ENCODE peak calls at places on chromosomes 6 and 20, in four cellular contexts. One of them, this sample, is unnamed.

GRCh38 chr6:141321486-141322347 is 811.0 kb upstream of the GJE1 start:
- DNase-seq in NCI-H1105: no peak
- DNase-seq in esophagus squamous epithelium: no peak
- DNase-seq in NCI-H2227 treated with DMSO at 0.1 percent for 48 hours: no peak
- DNase-seq in this sample: no peak

GRCh38 chr6:47489995-47490394 is 12.4 kb downstream of the CD2AP start:
- DNase-seq in esophagus squamous epithelium: no peak
- DNase-seq in NCI-H1105: no peak
- DNase-seq in NCI-H2227 treated with DMSO at 0.1 percent for 48 hours: no peak
- DNase-seq in this sample: no peak

GRCh38 chr6:107115695-107116327 is 496 bp upstream of the BEND3 start:
- DNase-seq in NCI-H2227 treated with DMSO at 0.1 percent for 48 hours: peak
- DNase-seq in esophagus squamous epithelium: no peak
- DNase-seq in NCI-H1105: peak
- DNase-seq in this sample: no peak

GRCh38 chr20:31747640-31748039 is 8.6 kb downstream of the TPX2 start:
- DNase-seq in esophagus squamous epithelium: no peak
- DNase-seq in NCI-H2227 treated with DMSO at 0.1 percent for 48 hours: no peak
- DNase-seq in NCI-H1105: no peak
- DNase-seq in this sample: peak

GRCh38 chr6:24961852-24962251 is 26.1 kb upstream of the RIPOR2 start:
- DNase-seq in NCI-H1105: no peak
- DNase-seq in esophagus squamous epithelium: no peak
- DNase-seq in NCI-H2227 treated with DMSO at 0.1 percent for 48 hours: no peak
- DNase-seq in this sample: no peak

GRCh38 chr6:55694148-55694547 is 115.2 kb upstream of the HMGCLL1 start:
- DNase-seq in NCI-H2227 treated with DMSO at 0.1 percent for 48 hours: no peak
- DNase-seq in NCI-H1105: no peak
- DNase-seq in esophagus squamous epithelium: no peak
- DNase-seq in this sample: no peak

GRCh38 chr20:21395666-21396044 is 1.7 kb downstream of the NKX2-4 start:
- DNase-seq in NCI-H2227 treated with DMSO at 0.1 percent for 48 hours: no peak
- DNase-seq in NCI-H1105: no peak
- DNase-seq in esophagus squamous epithelium: no peak
- DNase-seq in this sample: no peak

GRCh38 chr6:40891686-40892085 is 147.3 kb downstream of the UNC5CL start:
- DNase-seq in NCI-H1105: no peak
- DNase-seq in NCI-H2227 treated with DMSO at 0.1 percent for 48 hours: no peak
- DNase-seq in esophagus squamous epithelium: no peak
- DNase-seq in this sample: no peak

GRCh38 chr20:47568019-47568418 is 66.3 kb downstream of the NCOA3 start:
- DNase-seq in esophagus squamous epithelium: no peak
- DNase-seq in NCI-H2227 treated with DMSO at 0.1 percent for 48 hours: no peak
- DNase-seq in NCI-H1105: no peak
- DNase-seq in this sample: peak

GRCh38 chr20:5297280-5298004 is 19.3 kb downstream of the PROKR2 start:
- DNase-seq in esophagus squamous epithelium: no peak
- DNase-seq in NCI-H1105: no peak
- DNase-seq in NCI-H2227 treated with DMSO at 0.1 percent for 48 hours: no peak
- DNase-seq in this sample: no peak

GRCh38 chr6:145643760-145644159 is 91.6 kb downstream of the EPM2A start:
- DNase-seq in NCI-H1105: no peak
- DNase-seq in esophagus squamous epithelium: no peak
- DNase-seq in NCI-H2227 treated with DMSO at 0.1 percent for 48 hours: no peak
- DNase-seq in this sample: no peak

GRCh38 chr6:161128680-161129196 is 137.2 kb downstream of the MAP3K4 start:
- DNase-seq in NCI-H2227 treated with DMSO at 0.1 percent for 48 hours: no peak
- DNase-seq in NCI-H1105: no peak
- DNase-seq in esophagus squamous epithelium: no peak
- DNase-seq in this sample: no peak

GRCh38 chr6:112150363-112150762 is 63.0 kb downstream of the FAM229B start:
- DNase-seq in NCI-H2227 treated with DMSO at 0.1 percent for 48 hours: no peak
- DNase-seq in NCI-H1105: no peak
- DNase-seq in esophagus squamous epithelium: no peak
- DNase-seq in this sample: no peak

GRCh38 chr6:74899416-74899815 is 306.4 kb downstream of the COL12A1 start:
- DNase-seq in esophagus squamous epithelium: no peak
- DNase-seq in NCI-H2227 treated with DMSO at 0.1 percent for 48 hours: no peak
- DNase-seq in NCI-H1105: no peak
- DNase-seq in this sample: no peak

GRCh38 chr6:71419954-71420692 is 131.5 kb downstream of the OGFRL1 start:
- DNase-seq in esophagus squamous epithelium: no peak
- DNase-seq in NCI-H1105: no peak
- DNase-seq in NCI-H2227 treated with DMSO at 0.1 percent for 48 hours: peak
- DNase-seq in this sample: no peak

GRCh38 chr6:159505140-159505922 is 187.7 kb downstream of the SOD2 start:
- DNase-seq in esophagus squamous epithelium: no peak
- DNase-seq in NCI-H2227 treated with DMSO at 0.1 percent for 48 hours: no peak
- DNase-seq in NCI-H1105: no peak
- DNase-seq in this sample: no peak